ENCODE peak calls at places on chromosomes 6 and 20, in four cellular contexts. M, A, S and O are unnamed samples.

GRCh38 chr6:44270526-44271405 is 516 bp downstream of the TMEM151B start:
- DNase-seq in M (peak; percentile 87), A (peak; percentile 80), S (no peak), O (no peak)

GRCh38 chr6:64539917-64540316 is 904.3 kb downstream of the PHF3 start:
- DNase-seq in S (no peak), A (no peak), M (no peak), O (no peak)

GRCh38 chr20:24698189-24698588 is 228.8 kb downstream of the SYNDIG1 start:
- DNase-seq in M (peak; percentile 33), S (no peak), A (no peak), O (no peak)

GRCh38 chr6:35706468-35706867 is 17.8 kb upstream of the FKBP5 start:
- DNase-seq in M (no peak), S (no peak), A (no peak), O (no peak)

GRCh38 chr20:63064310-63064709 is 57.5 kb upstream of the BHLHE23 start:
- DNase-seq in A (no peak), M (no peak), S (no peak), O (no peak)

GRCh38 chr6:145332001-145332400 is 403.3 kb downstream of the EPM2A start:
- DNase-seq in S (no peak), M (no peak), A (peak; percentile 39), O (no peak)

GRCh38 chr20:51137461-51137860 is 114.6 kb upstream of the KCNG1 start:
- DNase-seq in A (no peak), M (peak; percentile 8), S (no peak), O (no peak)

GRCh38 chr20:26218301-26218700 is 521.6 kb upstream of the ZNF337 start:
- DNase-seq in A (no peak), M (no peak), S (no peak), O (no peak)

GRCh38 chr20:2865630-2866029 is 7.7 kb upstream of the PTPRA start:
- DNase-seq in S (no peak), M (peak; percentile 69), A (no peak), O (no peak)

GRCh38 chr6:107179004-107179403 is 63.7 kb upstream of the BEND3 start:
- DNase-seq in M (no peak), S (no peak), A (no peak), O (no peak)

GRCh38 chr20:1005452-1006027 is 3.4 kb upstream of the RSPO4 start:
- DNase-seq in M (peak; percentile 91), A (peak; percentile 76), S (peak; percentile 28), O (no peak)

GRCh38 chr6:55175778-55176084 is 1.4 kb downstream of the HCRTR2 start:
- DNase-seq in M (no peak), S (no peak), A (no peak), O (no peak)

GRCh38 chr6:169019727-169020491 is 233.7 kb downstream of the THBS2 start:
- DNase-seq in S (no peak), M (peak; percentile 65), A (no peak), O (no peak)

GRCh38 chr6:170184324-170184723 is 106.6 kb downstream of the DLL1 start:
- DNase-seq in A (no peak), M (no peak), S (no peak), O (no peak)

GRCh38 chr20:56540415-56540814 is 7.4 kb downstream of the FAM209B start:
- DNase-seq in A (no peak), S (no peak), M (no peak), O (no peak)

GRCh38 chr6:35719830-35720733 is 16.8 kb upstream of the ARMC12 start:
- DNase-seq in A (peak; percentile 61), S (peak; percentile 71), M (peak; percentile 73), O (no peak)

GRCh38 chr6:33276864-33277662 is at the start of gene B3GALT4:
- DNase-seq in A (peak; percentile 83), S (peak; percentile 73), M (peak; percentile 95), O (no peak)

GRCh38 chr6:111482236-111482958 is 621 bp downstream of the REV3L start:
- DNase-seq in M (peak; percentile 73), A (peak; percentile 69), S (peak; percentile 50), O (no peak)

GRCh38 chr6:139549561-139550070 is 175.2 kb upstream of the CITED2 start:
- DNase-seq in M (no peak), A (no peak), S (no peak), O (no peak)

GRCh38 chr20:12058201-12058600 is 140.5 kb downstream of the BTBD3 start:
- DNase-seq in S (no peak), M (no peak), A (no peak), O (no peak)

GRCh38 chr20:25203891-25204320 is 8.4 kb downstream of the ENTPD6 start:
- DNase-seq in A (no peak), S (no peak), M (no peak), O (no peak)

GRCh38 chr6:55963301-55963700 is 87.9 kb upstream of the BMP5 start:
- DNase-seq in A (peak; percentile 27), S (no peak), M (peak; percentile 59), O (no peak)

GRCh38 chr6:13461805-13462204 is 25.6 kb downstream of the GFOD1 start:
- DNase-seq in S (peak; percentile 31), M (peak; percentile 48), A (no peak), O (no peak)

GRCh38 chr6:161048636-161049035 is 57.1 kb downstream of the MAP3K4 start:
- DNase-seq in A (no peak), M (no peak), S (no peak), O (no peak)

GRCh38 chr6:119557239-119557638 is 207.7 kb upstream of the MAN1A1 start:
- DNase-seq in M (no peak), S (no peak), A (no peak), O (no peak)

GRCh38 chr6:8059129-8059528 is 5.1 kb downstream of the BLOC1S5 start:
- DNase-seq in A (peak; percentile 8), S (no peak), M (no peak), O (no peak)

GRCh38 chr6:107113460-107114212 is 1.7 kb downstream of the BEND3 start:
- DNase-seq in A (no peak), S (peak; percentile 18), M (peak; percentile 45), O (no peak)

GRCh38 chr6:108658174-108658573 is 97.5 kb downstream of the FOXO3 start:
- DNase-seq in S (no peak), A (no peak), M (no peak), O (no peak)

GRCh38 chr6:49890988-49891387 is 24.7 kb upstream of the CRISP1 start:
- DNase-seq in A (no peak), S (no peak), M (peak; percentile 66), O (no peak)

GRCh38 chr6:158761746-158762145 is 57.4 kb downstream of the EZR start:
- DNase-seq in S (no peak), M (peak; percentile 58), A (no peak), O (no peak)

GRCh38 chr6:158762787-158763439 is 56.3 kb downstream of the EZR start:
- DNase-seq in A (peak; percentile 27), M (peak; percentile 71), S (no peak), O (no peak)

GRCh38 chr6:158764941-158765340 is 54.2 kb downstream of the EZR start:
- DNase-seq in A (no peak), S (no peak), M (peak; percentile 61), O (no peak)

GRCh38 chr6:158764188-158764849 is 54.8 kb downstream of the EZR start:
- DNase-seq in A (no peak), M (peak; percentile 68), S (no peak), O (no peak)

DNA sequence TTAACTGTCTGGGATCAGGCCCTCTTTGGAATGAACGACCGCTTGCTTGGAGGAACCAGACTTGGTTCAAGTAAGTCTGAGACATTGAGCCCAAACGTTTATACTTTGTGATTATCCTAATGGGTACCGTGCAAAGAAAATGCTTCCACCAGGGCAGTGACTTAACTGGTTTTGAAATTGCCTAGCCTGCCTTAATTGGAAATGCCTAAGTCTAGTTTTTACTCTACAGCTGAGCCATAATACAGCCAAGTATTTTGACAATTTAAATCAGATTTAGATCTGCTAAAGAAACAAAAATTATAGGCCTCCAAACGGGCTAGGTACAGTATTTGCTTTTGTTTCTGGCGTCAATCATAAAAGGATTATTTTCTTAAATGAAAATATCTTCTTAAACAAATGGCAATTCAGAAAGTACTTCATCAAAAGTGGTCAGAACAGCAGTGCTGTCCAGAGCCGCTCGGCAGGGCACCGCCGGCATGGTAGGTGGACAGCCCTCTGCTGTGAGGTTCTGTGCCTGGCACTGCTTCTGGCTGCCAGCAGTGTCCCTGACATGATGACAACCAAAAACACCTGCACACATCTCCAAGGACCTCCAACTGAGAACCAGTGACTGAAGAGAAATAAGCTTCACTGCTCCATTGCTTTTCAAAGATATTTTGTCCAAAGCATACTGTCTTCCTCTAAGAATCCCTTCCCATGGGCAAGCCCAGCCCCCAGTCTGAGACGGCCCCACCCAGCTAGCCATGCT is 55.6 kb downstream of the EZR start:
- DNase-seq in M (peak; percentile 61), S (no peak), A (no peak), O (no peak)
- TF ChIP-seq CTCF in M (no peak), S (no peak), A (no peak), O (no peak)

DNA sequence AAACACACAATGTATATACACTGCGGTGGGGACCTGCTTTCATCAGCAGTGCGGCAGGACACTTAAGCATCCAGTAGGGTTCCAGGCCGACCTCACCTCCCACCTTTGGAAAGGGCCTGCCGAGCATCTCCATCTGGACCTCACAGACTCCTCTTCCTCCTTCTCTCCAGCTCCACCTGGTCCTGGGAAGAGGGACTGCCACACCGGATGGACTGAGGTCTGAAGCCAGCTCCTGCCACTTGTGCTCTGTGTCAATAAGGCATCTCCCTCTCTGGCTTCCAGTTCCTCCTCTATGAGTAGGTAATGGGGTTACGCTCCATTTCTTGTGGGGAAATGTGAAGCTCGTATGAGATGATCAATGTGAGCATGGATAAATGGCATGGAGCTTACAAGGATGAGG is 19.1 kb upstream of the NNAT start:
- DNase-seq in A (no peak), S (no peak), M (peak; percentile 81), O (no peak)
- TF ChIP-seq CTCF in A (no peak), S (no peak), M (peak; percentile 69), O (no peak)

GRCh38 chr6:41367700-41368099 is 32.3 kb downstream of the NCR2 start:
- DNase-seq in S (peak; percentile 35), A (peak; percentile 85), M (peak; percentile 93), O (no peak)
- TF ChIP-seq CTCF in S (peak; percentile 51), A (peak; percentile 76), M (peak; percentile 90), O (peak; percentile 83)

GRCh38 chr6:42337985-42338572 is 113.6 kb downstream of the TRERF1 start:
- DNase-seq in S (no peak), M (no peak), A (no peak), O (no peak)

GRCh38 chr6:42340516-42340915 is 111.2 kb downstream of the TRERF1 start:
- DNase-seq in M (no peak), A (no peak), S (no peak), O (no peak)

GRCh38 chr6:42336431-42336830 is 115.3 kb downstream of the TRERF1 start:
- DNase-seq in A (no peak), M (no peak), S (no peak), O (peak; percentile 90)

GRCh38 chr6:42339991-42340401 is 111.7 kb downstream of the TRERF1 start:
- DNase-seq in M (peak; percentile 11), S (no peak), A (no peak), O (no peak)

DNA sequence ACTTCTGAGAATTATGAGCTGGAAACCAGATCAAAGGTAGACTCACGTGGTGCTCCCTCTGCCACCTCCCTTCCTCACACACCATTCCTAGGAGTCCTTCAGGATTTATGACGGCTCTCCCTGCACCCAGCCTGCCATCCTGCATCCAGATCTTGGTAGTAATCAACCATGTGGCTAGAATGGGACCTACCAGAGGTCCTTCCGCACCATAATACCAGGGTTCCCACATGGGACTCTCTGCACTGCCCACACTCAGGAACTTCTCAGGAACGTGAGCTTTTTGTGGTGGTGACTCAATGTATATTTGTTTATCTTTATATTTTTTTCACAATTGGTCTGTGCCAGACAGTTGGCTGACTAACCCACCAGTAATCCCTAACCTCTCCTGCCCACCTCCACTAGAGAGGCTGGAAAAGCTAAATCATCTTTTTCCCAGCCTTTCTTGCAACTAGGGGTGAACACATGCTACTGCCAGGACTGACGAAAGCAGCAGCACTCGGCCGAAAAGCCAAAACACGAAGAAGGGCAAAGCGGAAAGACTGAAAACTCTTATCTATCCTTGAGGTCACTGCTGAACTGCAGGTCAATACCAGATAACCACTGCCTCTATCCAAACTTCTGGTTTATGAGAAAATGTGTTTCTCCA is 113.0 kb downstream of the TRERF1 start:
- DNase-seq in S (no peak), M (peak; percentile 21), A (no peak), O (no peak)
- TF ChIP-seq CTCF in S (no peak), M (no peak), A (no peak), O (no peak)